ENCODE peak calls at places on chromosomes 2 and 18, in seven cellular contexts. P is dorsolateral prefrontal cortex, G is cardiac fibroblast, I is coronary artery, V is tibial artery, C is nephron progenitor cell, R is GM13977. Q is an unnamed sample.

GRCh38 chr2:230886207-230886606 is 21.5 kb downstream of the ITM2C start:
- DNase-seq in C (no peak), V (no peak), R (no peak), I (no peak), P (no peak), G (no peak), Q (no peak)

GRCh38 chr2:241102239-241102803 is at the start of gene MTERF4:
- DNase-seq in C (peak; percentile 87), I (peak; percentile 91), P (peak; percentile 80), R (peak; percentile 87), G (peak; percentile 81), V (peak; percentile 88), Q (peak; percentile 93)

GRCh38 chr2:28895189-28895893 is 874 bp downstream of the WDR43 start:
- DNase-seq in C (no peak), I (peak; percentile 79), R (peak; percentile 38), P (no peak), G (peak; percentile 58), V (peak; percentile 27), Q (no peak)

GRCh38 chr2:18588049-18588448 is 1.3 kb downstream of the NT5C1B start:
- DNase-seq in V (no peak), P (no peak), G (no peak), R (no peak), I (no peak), C (no peak), Q (no peak)

GRCh38 chr2:121903037-121903689 is 147.7 kb downstream of the TSN start:
- DNase-seq in R (no peak), V (no peak), I (no peak), G (peak; percentile 42), P (no peak), C (no peak), Q (no peak)

GRCh38 chr2:168528469-168528868 is 72.4 kb downstream of the CERS6 start:
- DNase-seq in I (no peak), V (no peak), C (no peak), G (peak; percentile 77), R (no peak), P (no peak), Q (no peak)

GRCh38 chr18:63150942-63151421 is 168.6 kb downstream of the BCL2 start:
- DNase-seq in I (no peak), R (peak; percentile 46), C (no peak), V (no peak), G (no peak), P (no peak), Q (no peak)

GRCh38 chr18:13394794-13395193 is 176.2 kb downstream of the LDLRAD4 start:
- DNase-seq in V (no peak), R (no peak), P (no peak), G (no peak), I (no peak), C (peak; percentile 38), Q (no peak)

GRCh38 chr2:9844581-9844980 is 1.3 kb downstream of the TAF1B start:
- DNase-seq in V (no peak), I (no peak), R (peak; percentile 60), G (peak; percentile 41), P (no peak), C (no peak), Q (peak; percentile 56)

GRCh38 chr2:132589060-132589765 is 80.8 kb downstream of the LYPD1 start:
- DNase-seq in C (peak; percentile 45), P (no peak), G (no peak), I (no peak), V (no peak), R (no peak), Q (no peak)

GRCh38 chr2:240564571-240565266 is 3.6 kb upstream of the RNPEPL1 start:
- DNase-seq in G (peak; percentile 36), C (no peak), I (peak; percentile 55), R (no peak), P (peak; percentile 22), V (peak; percentile 11), Q (no peak)

GRCh38 chr18:567119-567518 is 13.1 kb upstream of the CETN1 start:
- DNase-seq in G (no peak), R (no peak), P (no peak), C (no peak), V (no peak), I (no peak), Q (no peak)

GRCh38 chr2:127138281-127138680 is 31.3 kb upstream of the BIN1 start:
- DNase-seq in R (no peak), I (no peak), P (no peak), C (no peak), G (no peak), V (no peak), Q (no peak)

GRCh38 chr18:40473221-40473620 is 1481.8 kb upstream of the PIK3C3 start:
- DNase-seq in G (no peak), V (no peak), P (no peak), C (no peak), R (no peak), I (no peak), Q (no peak)

GRCh38 chr2:120978359-120979050 is 242.8 kb downstream of the GLI2 start:
- DNase-seq in V (no peak), R (no peak), P (peak; percentile 25), G (peak; percentile 10), C (no peak), I (no peak), Q (no peak)

GRCh38 chr18:12726774-12727550 is 24.1 kb downstream of the PSMG2 start:
- DNase-seq in C (peak; percentile 76), R (peak; percentile 67), G (peak; percentile 89), V (peak; percentile 46), P (no peak), I (no peak), Q (peak; percentile 69)

GRCh38 chr2:46320141-46320567 is 22.9 kb downstream of the EPAS1 start:
- DNase-seq in R (no peak), C (no peak), P (no peak), V (no peak), G (peak; percentile 55), I (no peak), Q (no peak)

GRCh38 chr2:68909793-68910674 is 38.8 kb upstream of the BMP10 start:
- DNase-seq in C (peak; percentile 80), P (no peak), G (peak; percentile 86), R (peak; percentile 65), V (peak; percentile 78), I (no peak), Q (peak; percentile 66)

GRCh38 chr2:233852056-233852455 is 2.3 kb downstream of the HJURP start:
- DNase-seq in I (no peak), P (no peak), G (no peak), R (no peak), C (no peak), V (no peak), Q (no peak)

GRCh38 chr18:63192171-63192884 is 127.2 kb downstream of the BCL2 start:
- DNase-seq in R (no peak), I (no peak), G (no peak), P (no peak), V (no peak), C (no peak), Q (no peak)

GRCh38 chr18:60067426-60068210 is 167.8 kb downstream of the PMAIP1 start:
- DNase-seq in G (no peak), P (no peak), C (no peak), R (no peak), I (no peak), V (no peak), Q (no peak)

GRCh38 chr2:113390133-113390849 is 47.2 kb upstream of the ZNG1B start:
- DNase-seq in G (peak; percentile 91), P (no peak), I (no peak), V (peak; percentile 42), R (peak; percentile 74), C (peak; percentile 74), Q (peak; percentile 77)

GRCh38 chr2:100470898-100471514 is 724 bp downstream of the NMS start:
- DNase-seq in R (no peak), V (no peak), C (peak; percentile 95), I (no peak), G (peak; percentile 12), P (no peak), Q (no peak)

GRCh38 chr18:79353238-79353637 is 42.5 kb upstream of the NFATC1 start:
- DNase-seq in I (no peak), P (peak; percentile 70), G (peak; percentile 5), C (peak; percentile 45), R (no peak), V (no peak), Q (no peak)

GRCh38 chr18:22346342-22346967 is 71.3 kb downstream of the CTAGE1 start:
- DNase-seq in G (peak; percentile 80), P (no peak), I (no peak), R (no peak), V (peak; percentile 85), C (no peak), Q (no peak)

GRCh38 chr2:173417341-173417740 is 62.7 kb downstream of the CDCA7 start:
- DNase-seq in I (no peak), R (no peak), P (no peak), G (no peak), C (no peak), V (no peak), Q (no peak)

GRCh38 chr2:136282238-136282775 is 164.4 kb upstream of the CXCR4 start:
- DNase-seq in G (no peak), C (no peak), P (no peak), V (no peak), R (no peak), I (no peak), Q (no peak)
- TF ChIP-seq CTCF in G (no peak), C (no peak), P (no peak), V (no peak), R (no peak), I (no peak), Q (no peak)

GRCh38 chr18:70172225-70172624 is 33.3 kb downstream of the RTTN start:
- DNase-seq in V (no peak), R (no peak), G (peak; percentile 55), P (no peak), I (no peak), C (no peak), Q (no peak)
- TF ChIP-seq CTCF in V (no peak), R (peak; percentile 52), G (peak; percentile 38), P (peak; percentile 58), I (no peak), C (no peak), Q (peak; percentile 27)

DNA sequence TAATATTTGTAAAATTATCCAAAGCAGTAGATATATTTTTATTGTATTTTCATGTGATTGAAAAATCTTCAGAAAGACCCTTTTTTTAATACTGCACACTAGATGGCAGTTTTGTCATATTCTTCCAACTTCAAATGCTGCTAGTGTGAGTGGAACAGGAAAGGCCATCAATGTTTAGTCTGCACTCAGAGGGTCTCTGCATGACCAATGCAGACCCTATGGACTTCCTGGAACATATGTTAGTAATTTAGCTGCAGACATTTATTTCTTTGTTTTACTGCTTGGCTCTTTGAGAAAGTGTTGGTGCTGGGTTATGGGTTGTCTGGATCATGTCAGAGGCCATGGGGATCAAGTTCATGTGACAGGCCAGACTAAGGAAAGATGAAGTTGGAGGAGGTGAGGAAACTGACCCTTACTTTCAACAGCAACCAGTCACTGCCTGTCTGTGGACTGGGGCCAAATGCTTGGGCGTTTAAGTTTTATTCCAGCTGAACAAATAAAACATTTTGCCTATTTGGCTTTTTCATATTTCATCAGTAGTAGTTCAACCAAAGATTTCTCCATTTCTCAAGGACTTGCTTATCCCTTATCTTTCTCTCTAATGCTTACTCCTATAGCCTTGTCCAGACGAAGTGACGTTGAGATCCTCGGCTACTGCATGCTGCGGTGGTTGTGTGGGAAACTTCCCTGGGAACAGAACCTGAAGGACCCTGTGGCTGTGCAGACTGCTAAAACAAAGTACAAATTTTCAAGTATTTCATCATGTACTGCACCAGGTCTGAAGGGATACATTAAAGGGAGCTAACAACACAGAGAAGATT is 84.8 kb downstream of the VRK2 start:
- DNase-seq in R (no peak), P (no peak), I (no peak), G (peak; percentile 80), C (peak; percentile 13), V (peak; percentile 28), Q (no peak)
- TF ChIP-seq CTCF in R (peak; percentile 10), P (peak; percentile 81), I (no peak), G (no peak), C (no peak), V (no peak), Q (no peak)

GRCh38 chr18:30280861-30281470 is 761.6 kb downstream of the DSC3 start:
- DNase-seq in V (no peak), G (peak; percentile 87), R (no peak), I (no peak), C (peak; percentile 27), P (no peak), Q (no peak)
- TF ChIP-seq CTCF in V (peak; percentile 31), G (peak; percentile 68), R (peak; percentile 63), I (no peak), C (peak; percentile 79), P (peak; percentile 80), Q (peak; percentile 53)